ENCODE peak calls at places on chromosome 20, in eight cellular contexts. H is MM.1S, R is spleen, N is cardiac muscle cell, C is thoracic aorta, S is psoas muscle, F is small intestine, V is mammary epithelial cell. O is an unnamed sample.

GRCh38 chr20:44728835-44729342 is 13.7 kb downstream of the CCN5 start:
- DNase-seq in S (peak; percentile 78), H (no peak), N (peak; percentile 73), V (peak; percentile 98), F (peak; percentile 61), C (no peak), R (no peak), O (no peak)

GRCh38 chr20:34579936-34580587 is 21.5 kb downstream of the MAP1LC3A start:
- DNase-seq in N (no peak), S (no peak), R (no peak), H (peak; percentile 78), C (no peak), F (peak; percentile 61), V (peak; percentile 34), O (peak; percentile 63)

GRCh38 chr20:17910828-17911294 is 57.7 kb downstream of the SNX5 start:
- DNase-seq in H (no peak), V (no peak), S (peak; percentile 48), R (no peak), F (no peak), N (peak; percentile 95), C (no peak), O (peak; percentile 48)

GRCh38 chr20:19838981-19839576 is 81.0 kb downstream of the RIN2 start:
- DNase-seq in C (no peak), N (no peak), V (no peak), H (no peak), F (no peak), R (no peak), S (no peak), O (no peak)

GRCh38 chr20:23710771-23711170 is 21.9 kb upstream of the CST4 start:
- DNase-seq in S (no peak), C (no peak), F (no peak), H (no peak), N (no peak), V (no peak), R (no peak), O (no peak)

GRCh38 chr20:32743237-32744112 is at the start of gene COMMD7:
- DNase-seq in V (peak; percentile 47), R (peak; percentile 95), S (peak; percentile 72), H (peak; percentile 86), N (peak; percentile 66), F (peak; percentile 42), C (no peak), O (peak; percentile 83)

GRCh38 chr20:2799271-2799670 is 1.2 kb downstream of the CPXM1 start:
- DNase-seq in V (no peak), S (no peak), H (no peak), R (no peak), F (no peak), C (no peak), N (no peak), O (no peak)

GRCh38 chr20:52943185-52943841 is 28.8 kb upstream of the TSHZ2 start:
- DNase-seq in H (no peak), R (no peak), F (peak; percentile 67), C (no peak), V (peak; percentile 91), N (peak; percentile 84), S (no peak), O (no peak)

GRCh38 chr20:40160151-40160550 is 528.9 kb downstream of the MAFB start:
- DNase-seq in S (peak; percentile 15), C (no peak), R (no peak), F (peak; percentile 63), V (peak; percentile 41), H (peak; percentile 56), N (peak; percentile 72), O (peak; percentile 69)

GRCh38 chr20:52035498-52035897 is 156.1 kb downstream of the ZFP64 start:
- DNase-seq in H (no peak), N (no peak), C (no peak), V (no peak), R (no peak), S (no peak), F (no peak), O (no peak)

GRCh38 chr20:48716086-48716485 is 111.7 kb downstream of the PREX1 start:
- DNase-seq in S (no peak), V (no peak), H (no peak), F (peak; percentile 51), R (peak; percentile 89), N (no peak), C (no peak), O (no peak)

GRCh38 chr20:10665791-10666190 is 8.0 kb downstream of the JAG1 start:
- DNase-seq in V (peak; percentile 86), F (no peak), R (no peak), H (no peak), S (no peak), N (peak; percentile 36), C (no peak), O (no peak)

GRCh38 chr20:34516874-34517542 is 786 bp downstream of the DYNLRB1 start:
- DNase-seq in R (peak; percentile 80), C (no peak), S (no peak), H (peak; percentile 53), F (no peak), V (no peak), N (no peak), O (peak; percentile 61)

GRCh38 chr20:62824476-62825287 is 7.8 kb downstream of the COL9A3 start:
- DNase-seq in C (no peak), H (peak; percentile 52), N (peak; percentile 65), S (no peak), R (no peak), F (peak; percentile 66), V (no peak), O (no peak)

GRCh38 chr20:23178806-23179205 is 92.7 kb upstream of the CD93 start:
- DNase-seq in S (no peak), C (no peak), H (no peak), F (no peak), N (peak; percentile 43), R (no peak), V (no peak), O (no peak)

GRCh38 chr20:1830240-1830639 is 65.0 kb upstream of the SIRPA start:
- DNase-seq in V (peak; percentile 99), C (peak; percentile 50), S (peak; percentile 76), H (no peak), N (peak; percentile 94), F (no peak), R (no peak), O (no peak)

GRCh38 chr20:25297141-25297905 is 49.4 kb downstream of the PYGB start:
- DNase-seq in F (no peak), C (no peak), S (no peak), H (peak; percentile 82), R (no peak), V (no peak), N (no peak), O (no peak)

GRCh38 chr20:36824142-36824940 is 50.8 kb upstream of the DSN1 start:
- DNase-seq in H (no peak), S (no peak), C (no peak), N (no peak), V (peak; percentile 73), F (no peak), R (no peak), O (no peak)

GRCh38 chr20:36574278-36575065 is 1.1 kb downstream of the TGIF2 start:
- DNase-seq in R (peak; percentile 89), S (peak; percentile 44), V (peak; percentile 32), F (peak; percentile 49), C (no peak), N (peak; percentile 78), H (peak; percentile 46), O (peak; percentile 69)

DNA sequence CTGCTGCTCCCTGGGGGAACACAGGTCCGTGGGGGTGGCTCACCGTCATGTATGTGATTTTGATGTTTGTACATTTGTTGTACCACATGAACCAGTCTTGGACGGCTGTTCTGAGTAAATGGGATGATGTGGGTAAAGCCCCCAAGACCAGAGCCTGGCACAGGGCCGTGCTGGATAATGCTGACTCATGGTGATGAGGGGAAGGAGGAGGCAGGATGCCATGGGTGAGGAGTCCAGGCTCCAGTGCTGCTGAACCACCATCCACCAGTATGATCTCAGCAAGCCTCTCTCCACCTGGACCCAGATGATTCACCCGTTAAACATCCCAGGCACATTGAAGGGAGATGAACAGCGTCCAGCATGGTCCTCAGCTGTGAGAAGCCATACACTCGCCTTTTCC is 9.6 kb upstream of the APCDD1L start:
- DNase-seq in C (no peak), V (peak; percentile 75), S (no peak), F (no peak), N (peak; percentile 60), R (no peak), H (no peak), O (no peak)
- H3K9me3 ChIP-seq in C (peaks cover 8% of the 10 kb centered on the region), V (peaks cover 4% of the 10 kb centered on the region), S (peaks cover 10% of the 10 kb centered on the region), F (no peaks in the 10 kb centered on the region), N (no peaks in the 10 kb centered on the region), R (peaks cover 44% of the 10 kb centered on the region), H (no peaks in the 10 kb centered on the region), O (peaks cover 14% of the 10 kb centered on the region)

GRCh38 chr20:60583741-60584140 is 625.5 kb downstream of the CDH26 start:
- DNase-seq in N (no peak), S (no peak), H (no peak), V (peak; percentile 84), F (no peak), R (no peak), C (no peak), O (no peak)
- H3K9me3 ChIP-seq in N (no peaks in the 10 kb centered on the region), S (no peaks in the 10 kb centered on the region), H (no peaks in the 10 kb centered on the region), V (no peaks in the 10 kb centered on the region), F (no peaks in the 10 kb centered on the region), R (no peaks in the 10 kb centered on the region), C (no peaks in the 10 kb centered on the region), O (no peaks in the 10 kb centered on the region)

GRCh38 chr20:63961664-63962425 is 5.6 kb upstream of the UCKL1 start:
- DNase-seq in R (peak; percentile 73), C (no peak), V (no peak), F (no peak), S (peak; percentile 12), H (no peak), N (no peak), O (no peak)

GRCh38 chr20:63964412-63964811 is 5.3 kb downstream of the ZNF512B start:
- DNase-seq in F (no peak), H (no peak), V (no peak), R (peak; percentile 73), C (no peak), N (no peak), S (peak; percentile 11), O (no peak)

GRCh38 chr20:63963348-63963741 is 6.4 kb downstream of the ZNF512B start:
- DNase-seq in V (no peak), R (peak; percentile 72), N (no peak), S (peak; percentile 9), H (no peak), F (no peak), C (no peak), O (no peak)

GRCh38 chr20:63962426-63963347 is 6.5 kb upstream of the UCKL1 start:
- DNase-seq in C (no peak), S (peak; percentile 8), F (no peak), N (no peak), V (no peak), H (no peak), R (peak; percentile 77), O (no peak)

DNA sequence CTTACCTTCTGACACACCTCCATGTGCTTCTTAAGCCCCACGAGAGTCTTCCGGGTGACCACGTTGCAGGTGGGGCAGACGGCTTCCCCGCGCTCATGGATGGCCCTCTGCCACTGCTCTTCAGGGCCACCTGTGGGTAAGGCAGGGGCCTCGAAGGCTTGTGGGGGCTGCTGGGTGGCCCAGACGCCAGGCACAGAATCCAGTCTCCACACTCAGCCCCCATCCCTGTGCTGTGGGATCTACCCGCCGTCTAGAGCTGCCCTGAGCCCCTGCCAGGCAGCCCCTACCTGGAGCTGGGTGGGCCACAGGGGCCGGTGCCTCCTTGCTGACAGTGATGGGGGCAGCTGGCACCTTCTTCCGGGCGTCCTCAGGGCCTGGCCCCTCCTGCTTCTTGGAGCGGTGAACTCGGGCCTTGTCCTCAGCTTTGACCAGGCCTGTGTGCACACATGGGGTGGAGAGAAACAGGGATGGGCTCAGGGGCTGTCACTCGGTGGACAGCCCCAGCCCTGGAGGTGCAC is 5.9 kb downstream of the ZNF512B start:
- DNase-seq in R (peak; percentile 71), N (no peak), F (no peak), C (no peak), V (no peak), S (peak; percentile 10), H (no peak), O (no peak)
- H3K9me3 ChIP-seq in R (peaks cover 6% of the 10 kb centered on the region), N (no peaks in the 10 kb centered on the region), F (no peaks in the 10 kb centered on the region), C (no peaks in the 10 kb centered on the region), V (no peaks in the 10 kb centered on the region), S (no peaks in the 10 kb centered on the region), H (no peaks in the 10 kb centered on the region), O (no peaks in the 10 kb centered on the region)

GRCh38 chr20:56520180-56520579 is 4.4 kb upstream of the FAM209A start:
- DNase-seq in C (no peak), R (peak; percentile 18), V (no peak), S (no peak), F (no peak), N (no peak), H (no peak), O (peak; percentile 19)
- H3K9me3 ChIP-seq in C (peaks cover 20% of the 10 kb centered on the region), R (peaks cover 45% of the 10 kb centered on the region), V (peaks cover 10% of the 10 kb centered on the region), S (peaks cover 2% of the 10 kb centered on the region), F (no peaks in the 10 kb centered on the region), N (no peaks in the 10 kb centered on the region), H (no peaks in the 10 kb centered on the region), O (peaks cover 21% of the 10 kb centered on the region)